ENCODE peak calls at places on chromosomes 16 and 17, in ten cellular contexts. Y is nucleus accumbens; B is stimulated activated CD8-positive, alpha-beta memory T cell treated with anti-CD3 and anti-CD28 coated beads, Interleukin-7, amount 100 ng/mL, for 1 hour; F is HS-27A; M is stimulated activated CD4-positive, alpha-beta T cell treated with anti-CD3 and anti-CD28 coated beads, Interleukin-1b, Interleukin-23, amount 100 ng/mL, for 1 hour; D is CMK; K is NCI-H345; L is RWPE2; O is EL; E is skeletal muscle cell. R is an unnamed sample.

GRCh38 chr16:67545665-67546024 is 16.7 kb upstream of the CTCF start:
- DNase-seq in B (no peak), D (no peak), E (no peak), M (no peak), O (no peak), F (no peak), K (no peak), L (no peak), Y (no peak), R (no peak)

GRCh38 chr16:10752843-10753523 is 9.3 kb downstream of the NUBP1 start:
- DNase-seq in O (no peak), E (no peak), B (no peak), K (no peak), D (no peak), F (no peak), Y (peak; percentile 41), L (no peak), M (no peak), R (no peak)

GRCh38 chr17:41013606-41014005 is 4.7 kb upstream of the KRTAP3-1 start:
- DNase-seq in O (peak; percentile 51), E (peak; percentile 24), F (no peak), K (no peak), L (no peak), Y (no peak), D (no peak), B (no peak), M (no peak), R (no peak)

GRCh38 chr16:59697236-59697635 is 963.1 kb upstream of the GOT2 start:
- DNase-seq in D (no peak), Y (no peak), O (peak; percentile 13), K (no peak), L (no peak), E (peak; percentile 33), M (no peak), B (no peak), F (no peak), R (no peak)

GRCh38 chr17:64385187-64386083 is 5.2 kb downstream of the PECAM1 start:
- DNase-seq in K (no peak), O (peak; percentile 92), L (no peak), F (peak; percentile 56), E (peak; percentile 72), M (no peak), Y (no peak), D (no peak), B (peak; percentile 27), R (no peak)

GRCh38 chr17:27384261-27384701 is 72.0 kb upstream of the KSR1 start:
- DNase-seq in B (no peak), Y (peak; percentile 63), K (no peak), D (no peak), E (peak; percentile 89), F (peak; percentile 81), L (peak; percentile 88), M (no peak), O (peak; percentile 98), R (no peak)

GRCh38 chr16:28297784-28298510 is 5.6 kb downstream of the SBK1 start:
- DNase-seq in O (no peak), Y (no peak), L (no peak), D (no peak), B (no peak), F (no peak), M (no peak), K (no peak), E (no peak), R (no peak)

GRCh38 chr17:14972844-14973243 is 292.3 kb downstream of the PMP22 start:
- DNase-seq in D (no peak), E (no peak), O (no peak), Y (no peak), B (no peak), F (no peak), M (no peak), K (no peak), L (no peak), R (no peak)

GRCh38 chr17:61157246-61157887 is 242.3 kb upstream of the TBX2 start:
- DNase-seq in K (peak; percentile 42), F (no peak), Y (peak; percentile 27), E (no peak), O (peak; percentile 30), D (no peak), L (no peak), B (no peak), M (no peak), R (no peak)

GRCh38 chr17:79628861-79629547 is 18.2 kb upstream of the RBFOX3 start:
- DNase-seq in K (no peak), Y (no peak), E (no peak), L (peak; percentile 40), O (no peak), B (no peak), D (no peak), M (no peak), F (no peak), R (no peak)

GRCh38 chr17:50843150-50843905 is 7.9 kb downstream of the WFIKKN2 start:
- DNase-seq in O (no peak), L (no peak), E (no peak), K (no peak), F (no peak), Y (no peak), D (no peak), M (no peak), B (no peak), R (no peak)

GRCh38 chr17:65515959-65516948 is 45.2 kb downstream of the AXIN2 start:
- DNase-seq in B (no peak), F (no peak), Y (no peak), O (no peak), L (peak; percentile 35), E (no peak), K (no peak), D (no peak), M (no peak), R (no peak)

GRCh38 chr16:53504665-53505064 is 1.7 kb upstream of the AKTIP start:
- DNase-seq in O (peak; percentile 47), K (no peak), D (no peak), B (no peak), L (no peak), E (peak; percentile 71), F (no peak), M (no peak), Y (peak; percentile 63), R (peak; percentile 19)

GRCh38 chr16:85423186-85423550 is 190.0 kb upstream of the GSE1 start:
- DNase-seq in D (no peak), L (peak; percentile 62), Y (no peak), O (no peak), B (no peak), K (peak; percentile 44), F (no peak), E (no peak), M (no peak), R (no peak)

GRCh38 chr17:892958-893357 is 86.6 kb downstream of the NXN start:
- DNase-seq in L (no peak), K (no peak), Y (no peak), E (no peak), O (no peak), M (no peak), D (no peak), F (no peak), B (no peak), R (no peak)

GRCh38 chr17:67130768-67131167 is 86.4 kb downstream of the CACNG1 start:
- DNase-seq in M (no peak), F (no peak), K (no peak), B (no peak), Y (no peak), E (no peak), O (no peak), D (no peak), L (no peak), R (no peak)

GRCh38 chr17:17119533-17119932 is 77.3 kb downstream of the MPRIP start:
- DNase-seq in D (no peak), O (peak; percentile 70), F (no peak), K (no peak), E (peak; percentile 10), Y (no peak), L (no peak), B (peak; percentile 25), M (peak; percentile 31), R (peak; percentile 79)

GRCh38 chr16:21646721-21647561 is 5.5 kb downstream of the IGSF6 start:
- DNase-seq in E (no peak), L (no peak), O (no peak), M (peak; percentile 34), D (no peak), F (no peak), K (no peak), B (peak; percentile 53), Y (no peak), R (peak; percentile 78)

GRCh38 chr17:20944014-20944905 is 98.6 kb downstream of the USP22 start:
- DNase-seq in E (no peak), B (no peak), F (no peak), K (peak; percentile 69), O (no peak), D (no peak), Y (no peak), M (no peak), L (no peak), R (no peak)